ENCODE peak calls at places on chromosomes 3 and 15, in four cellular contexts. One of them, this sample, is unnamed.

GRCh38 chr15:93201940-93202339 is 112.9 kb upstream of the RGMA start:
- DNase-seq in sigmoid colon: no peak
- DNase-seq in heart left ventricle: no peak
- DNase-seq in IMR-90: no peak
- DNase-seq in this sample: no peak

GRCh38 chr3:194177156-194177555 is 41.2 kb downstream of the HES1 start:
- DNase-seq in sigmoid colon: no peak
- DNase-seq in heart left ventricle: no peak
- DNase-seq in IMR-90: no peak
- DNase-seq in this sample: no peak

GRCh38 chr3:150132101-150132749 is 161.5 kb upstream of the PFN2 start:
- DNase-seq in sigmoid colon: no peak
- DNase-seq in heart left ventricle: no peak
- DNase-seq in IMR-90: no peak
- DNase-seq in this sample: no peak

GRCh38 chr15:65791335-65792129 is 561 bp downstream of the DENND4A start:
- DNase-seq in sigmoid colon: peak
- DNase-seq in heart left ventricle: peak
- DNase-seq in IMR-90: no peak
- DNase-seq in this sample: peak

GRCh38 chr3:168659015-168659414 is 563.3 kb upstream of the GOLIM4 start:
- DNase-seq in sigmoid colon: no peak
- DNase-seq in heart left ventricle: no peak
- DNase-seq in IMR-90: no peak
- DNase-seq in this sample: no peak

GRCh38 chr3:191261304-191261638 is 62.2 kb downstream of the OSTN start:
- DNase-seq in sigmoid colon: no peak
- DNase-seq in heart left ventricle: no peak
- DNase-seq in IMR-90: no peak
- DNase-seq in this sample: no peak

GRCh38 chr3:114866430-114866829 is 280.7 kb downstream of the ZBTB20 start:
- DNase-seq in sigmoid colon: no peak
- DNase-seq in heart left ventricle: no peak
- DNase-seq in IMR-90: no peak
- DNase-seq in this sample: no peak

GRCh38 chr3:195909645-195910498 is 1.5 kb upstream of the TNK2 start:
- DNase-seq in sigmoid colon: peak
- DNase-seq in heart left ventricle: peak
- DNase-seq in IMR-90: peak
- DNase-seq in this sample: peak

GRCh38 chr15:91224750-91225380 is 124.8 kb downstream of the SV2B start:
- DNase-seq in sigmoid colon: no peak
- DNase-seq in heart left ventricle: no peak
- DNase-seq in IMR-90: peak
- DNase-seq in this sample: no peak

GRCh38 chr3:155302476-155302875 is 9.0 kb upstream of the STRIT1 start:
- DNase-seq in sigmoid colon: no peak
- DNase-seq in heart left ventricle: no peak
- DNase-seq in IMR-90: peak
- DNase-seq in this sample: no peak

GRCh38 chr15:37891754-37892368 is 42.6 kb upstream of the TMCO5A start:
- DNase-seq in sigmoid colon: no peak
- DNase-seq in heart left ventricle: no peak
- DNase-seq in IMR-90: peak
- DNase-seq in this sample: no peak

GRCh38 chr3:65033577-65033976 is 345.8 kb upstream of the ADAMTS9 start:
- DNase-seq in sigmoid colon: no peak
- DNase-seq in heart left ventricle: no peak
- DNase-seq in IMR-90: no peak
- DNase-seq in this sample: no peak

GRCh38 chr3:100710355-100711198 is 1.3 kb downstream of the TFG start:
- DNase-seq in sigmoid colon: no peak
- DNase-seq in heart left ventricle: no peak
- DNase-seq in IMR-90: peak
- DNase-seq in this sample: no peak

GRCh38 chr15:36832792-36833191 is 253.4 kb downstream of the CDIN1 start:
- DNase-seq in sigmoid colon: no peak
- DNase-seq in heart left ventricle: no peak
- DNase-seq in IMR-90: peak
- DNase-seq in this sample: no peak

GRCh38 chr3:189368384-189368783 is 196.6 kb downstream of the TPRG1 start:
- DNase-seq in sigmoid colon: no peak
- DNase-seq in heart left ventricle: no peak
- DNase-seq in IMR-90: no peak
- DNase-seq in this sample: no peak

GRCh38 chr15:41691471-41691870 is 31.3 kb downstream of the MGA start:
- DNase-seq in sigmoid colon: no peak
- DNase-seq in heart left ventricle: no peak
- DNase-seq in IMR-90: no peak
- DNase-seq in this sample: no peak

GRCh38 chr3:150773616-150774192 is 10.7 kb upstream of the SIAH2 start:
- DNase-seq in sigmoid colon: no peak
- DNase-seq in heart left ventricle: no peak
- DNase-seq in IMR-90: no peak
- DNase-seq in this sample: no peak

GRCh38 chr3:115100172-115100571 is 46.9 kb downstream of the ZBTB20 start:
- DNase-seq in sigmoid colon: no peak
- DNase-seq in heart left ventricle: no peak
- DNase-seq in IMR-90: peak
- DNase-seq in this sample: no peak

GRCh38 chr15:48565560-48566482 is 79.7 kb downstream of the FBN1 start:
- DNase-seq in sigmoid colon: no peak
- DNase-seq in heart left ventricle: no peak
- DNase-seq in IMR-90: peak
- DNase-seq in this sample: no peak

GRCh38 chr15:75533945-75534344 is 45.2 kb downstream of the PTPN9 start:
- DNase-seq in sigmoid colon: no peak
- DNase-seq in heart left ventricle: no peak
- DNase-seq in IMR-90: no peak
- DNase-seq in this sample: no peak

GRCh38 chr15:63156086-63156707 is 1.1 kb downstream of the RPS27L start:
- DNase-seq in sigmoid colon: no peak
- DNase-seq in heart left ventricle: no peak
- DNase-seq in IMR-90: no peak
- DNase-seq in this sample: no peak

GRCh38 chr15:70794596-70795310 is 31.4 kb upstream of the UACA start:
- DNase-seq in sigmoid colon: no peak
- DNase-seq in heart left ventricle: no peak
- DNase-seq in IMR-90: peak
- DNase-seq in this sample: no peak

GRCh38 chr3:189849262-189849661 is 218.1 kb downstream of the TP63 start:
- DNase-seq in sigmoid colon: no peak
- DNase-seq in heart left ventricle: no peak
- DNase-seq in IMR-90: no peak
- DNase-seq in this sample: no peak

GRCh38 chr3:32432711-32433530 is 41.3 kb downstream of the CMTM7 start:
- DNase-seq in sigmoid colon: no peak
- DNase-seq in heart left ventricle: no peak
- DNase-seq in IMR-90: peak
- DNase-seq in this sample: no peak

GRCh38 chr3:19274576-19274975 is 126.3 kb downstream of the KCNH8 start:
- DNase-seq in sigmoid colon: no peak
- DNase-seq in heart left ventricle: no peak
- DNase-seq in IMR-90: no peak
- DNase-seq in this sample: no peak

GRCh38 chr15:56552668-56553067 is 87.7 kb upstream of the MNS1 start:
- DNase-seq in sigmoid colon: no peak
- DNase-seq in heart left ventricle: no peak
- DNase-seq in IMR-90: no peak
- DNase-seq in this sample: no peak

GRCh38 chr3:141312359-141313090 is 55.8 kb upstream of the ZBTB38 start:
- DNase-seq in sigmoid colon: no peak
- DNase-seq in heart left ventricle: no peak
- DNase-seq in IMR-90: no peak
- DNase-seq in this sample: no peak

GRCh38 chr3:183825380-183826161 is at the start of gene MAP6D1:
- DNase-seq in sigmoid colon: no peak
- DNase-seq in heart left ventricle: no peak
- DNase-seq in IMR-90: peak
- DNase-seq in this sample: peak

GRCh38 chr3:143613226-143613625 is 235.0 kb downstream of the SLC9A9 start:
- DNase-seq in sigmoid colon: no peak
- DNase-seq in heart left ventricle: no peak
- DNase-seq in IMR-90: no peak
- DNase-seq in this sample: no peak

GRCh38 chr15:32733276-32733675 is 15.5 kb downstream of the GREM1 start:
- DNase-seq in sigmoid colon: no peak
- DNase-seq in heart left ventricle: no peak
- DNase-seq in IMR-90: no peak
- DNase-seq in this sample: no peak

GRCh38 chr3:58293516-58293915 is 12.5 kb upstream of the RPP14 start:
- DNase-seq in sigmoid colon: no peak
- DNase-seq in heart left ventricle: no peak
- DNase-seq in IMR-90: no peak
- DNase-seq in this sample: no peak

GRCh38 chr3:4235690-4236089 is 67.5 kb upstream of the SETMAR start:
- DNase-seq in sigmoid colon: no peak
- DNase-seq in heart left ventricle: no peak
- DNase-seq in IMR-90: no peak
- DNase-seq in this sample: no peak

GRCh38 chr15:70589221-70589620 is 174.1 kb downstream of the UACA start:
- DNase-seq in sigmoid colon: no peak
- DNase-seq in heart left ventricle: no peak
- DNase-seq in IMR-90: peak
- DNase-seq in this sample: no peak

DNA sequence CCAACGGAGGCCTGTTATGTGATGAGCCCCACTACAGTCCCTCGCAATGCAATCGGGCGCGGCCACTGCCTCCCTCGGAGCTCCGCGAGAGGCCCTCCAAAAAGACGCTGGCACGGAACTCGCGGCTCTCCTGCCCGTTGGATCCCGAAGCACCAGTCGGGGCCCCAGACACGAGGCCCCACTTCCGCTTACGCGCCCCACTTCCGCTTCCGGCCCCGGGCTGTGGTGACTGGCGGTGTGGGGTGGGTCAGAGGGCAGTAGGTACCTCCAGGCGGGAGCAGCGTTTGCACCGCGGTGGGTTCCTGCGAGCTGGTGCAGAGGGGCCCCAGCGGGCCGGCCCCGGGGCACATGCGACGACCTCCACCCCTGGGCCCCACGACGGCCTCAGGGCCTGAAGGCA is at the start of gene TOPAZ1:
- DNase-seq in sigmoid colon: peak
- DNase-seq in heart left ventricle: no peak
- DNase-seq in IMR-90: no peak
- DNase-seq in this sample: no peak
- TF ChIP-seq POLR2A in sigmoid colon: no peak
- TF ChIP-seq POLR2A in heart left ventricle: no peak
- TF ChIP-seq POLR2A in IMR-90: no peak
- TF ChIP-seq POLR2A in this sample: no peak

GRCh38 chr3:42880183-42880582 is 4.5 kb upstream of the CYP8B1 start:
- DNase-seq in sigmoid colon: no peak
- DNase-seq in heart left ventricle: no peak
- DNase-seq in IMR-90: no peak
- DNase-seq in this sample: no peak

GRCh38 chr3:42884324-42884723 is 8.6 kb upstream of the CYP8B1 start:
- DNase-seq in sigmoid colon: no peak
- DNase-seq in heart left ventricle: no peak
- DNase-seq in IMR-90: no peak
- DNase-seq in this sample: no peak

GRCh38 chr3:42876940-42877720 is 1.5 kb upstream of the CYP8B1 start:
- DNase-seq in sigmoid colon: no peak
- DNase-seq in heart left ventricle: no peak
- DNase-seq in IMR-90: no peak
- DNase-seq in this sample: no peak

GRCh38 chr3:42876401-42876800 is 722 bp upstream of the CYP8B1 start:
- DNase-seq in sigmoid colon: no peak
- DNase-seq in heart left ventricle: no peak
- DNase-seq in IMR-90: no peak
- DNase-seq in this sample: no peak

GRCh38 chr3:42880601-42881451 is 5.1 kb upstream of the CYP8B1 start:
- DNase-seq in sigmoid colon: peak
- DNase-seq in heart left ventricle: peak
- DNase-seq in IMR-90: peak
- DNase-seq in this sample: peak
- TF ChIP-seq POLR2A in sigmoid colon: no peak
- TF ChIP-seq POLR2A in heart left ventricle: no peak
- TF ChIP-seq POLR2A in IMR-90: peak
- TF ChIP-seq POLR2A in this sample: no peak

DNA sequence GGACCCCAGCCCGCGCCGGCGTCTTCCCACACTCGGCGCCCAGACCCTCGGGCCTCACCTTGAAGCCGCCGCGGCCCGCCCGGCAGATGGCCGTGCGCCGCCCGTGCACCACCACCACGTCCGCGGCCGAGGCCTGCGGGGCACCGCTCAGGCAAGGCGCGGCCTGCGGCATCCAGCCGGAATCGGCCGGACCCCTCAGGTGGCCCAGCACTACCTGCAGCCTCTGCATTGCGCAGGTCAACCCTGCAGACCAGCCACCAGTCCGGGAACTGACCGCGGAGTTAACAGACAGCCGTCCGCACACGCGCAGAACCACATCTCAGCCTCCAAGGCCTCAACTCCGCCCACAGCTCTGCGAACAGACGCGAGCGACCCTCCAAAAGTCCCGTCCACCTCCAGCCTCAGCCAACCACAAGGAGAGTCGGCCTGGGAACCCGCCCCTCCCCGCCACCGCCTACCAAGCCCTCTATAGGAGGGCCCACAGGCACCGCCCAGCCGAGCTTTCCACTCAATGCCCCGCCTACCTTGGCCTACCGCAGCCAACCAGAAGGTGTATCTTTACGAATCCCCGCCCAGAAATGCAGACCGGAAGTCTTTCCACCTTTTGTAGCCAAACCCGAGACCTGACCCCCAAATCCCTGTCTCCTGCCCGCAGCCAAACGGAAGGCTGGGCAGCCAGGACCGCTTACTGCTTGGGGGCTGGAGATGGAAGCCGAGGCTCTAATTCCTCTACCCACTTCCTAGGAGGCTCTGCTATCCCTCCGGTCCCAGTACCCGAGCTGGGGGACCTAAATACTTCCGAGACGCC is at the start of gene ACAA1:
- DNase-seq in sigmoid colon: peak
- DNase-seq in heart left ventricle: peak
- DNase-seq in IMR-90: peak
- DNase-seq in this sample: peak
- TF ChIP-seq POLR2A in sigmoid colon: peak
- TF ChIP-seq POLR2A in heart left ventricle: peak
- TF ChIP-seq POLR2A in IMR-90: peak
- TF ChIP-seq POLR2A in this sample: peak

DNA sequence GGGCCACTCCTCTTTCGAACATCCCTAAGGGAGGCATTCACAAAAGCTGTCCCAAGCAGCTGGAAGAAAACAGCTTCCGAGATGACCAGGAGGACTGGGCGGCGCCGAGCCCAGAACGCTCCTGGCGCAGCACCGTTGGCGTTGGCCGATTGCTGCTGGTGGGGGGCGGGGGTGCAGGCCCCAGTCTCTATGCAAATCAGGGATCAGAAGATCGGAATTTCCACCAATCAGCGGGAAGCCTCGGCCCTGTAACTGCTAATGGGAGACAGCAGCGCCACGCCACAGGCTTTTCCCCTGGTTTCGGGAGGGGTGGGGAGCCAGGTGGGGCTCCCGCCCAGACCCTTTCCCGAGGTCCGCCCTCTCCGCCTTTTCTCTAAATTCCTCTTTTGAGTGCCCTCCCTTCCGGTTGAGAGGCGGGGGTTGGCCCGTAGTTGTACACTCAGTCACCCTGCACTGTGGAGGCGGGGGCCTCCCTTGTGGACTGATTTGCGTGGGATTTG is 27.0 kb downstream of the HMCES start:
- DNase-seq in sigmoid colon: peak
- DNase-seq in heart left ventricle: peak
- DNase-seq in IMR-90: peak
- DNase-seq in this sample: peak
- TF ChIP-seq POLR2A in sigmoid colon: peak
- TF ChIP-seq POLR2A in heart left ventricle: no peak
- TF ChIP-seq POLR2A in IMR-90: no peak
- TF ChIP-seq POLR2A in this sample: no peak